ENCODE peak calls at places on chromosome X, in eight cellular contexts. One of them, this sample, is unnamed.

GRCh38 chrX:13703135-13703534 is 14.2 kb downstream of the RAB9A start:
- DNase-seq in HCT116: no peak
- DNase-seq in GM12878: no peak
- DNase-seq in K562: no peak
- DNase-seq in SK-N-SH: no peak
- DNase-seq in A549: no peak
- DNase-seq in IMR-90: no peak
- DNase-seq in HepG2: no peak
- DNase-seq in this sample: no peak

GRCh38 chrX:131734621-131735020 is 190.7 kb downstream of the OR13H1 start:
- DNase-seq in SK-N-SH: no peak
- DNase-seq in K562: no peak
- DNase-seq in A549: no peak
- DNase-seq in GM12878: peak; percentile 93
- DNase-seq in IMR-90: peak; percentile 81
- DNase-seq in HCT116: no peak
- DNase-seq in HepG2: no peak
- DNase-seq in this sample: no peak

GRCh38 chrX:140712413-140713173 is 3.0 kb downstream of the LINC00632 start:
- DNase-seq in SK-N-SH: peak; percentile 60
- DNase-seq in HCT116: no peak
- DNase-seq in K562: no peak
- DNase-seq in A549: peak; percentile 22
- DNase-seq in IMR-90: peak; percentile 55
- DNase-seq in HepG2: no peak
- DNase-seq in GM12878: no peak
- DNase-seq in this sample: peak; percentile 17

GRCh38 chrX:143476751-143477150 is 40.5 kb downstream of the SPANXN3 start:
- DNase-seq in HepG2: no peak
- DNase-seq in HCT116: no peak
- DNase-seq in K562: no peak
- DNase-seq in GM12878: no peak
- DNase-seq in SK-N-SH: no peak
- DNase-seq in A549: no peak
- DNase-seq in IMR-90: no peak
- DNase-seq in this sample: no peak

GRCh38 chrX:19867411-19867732 is 20.0 kb downstream of the SH3KBP1 start:
- DNase-seq in GM12878: no peak
- DNase-seq in K562: no peak
- DNase-seq in SK-N-SH: no peak
- DNase-seq in IMR-90: peak; percentile 79
- DNase-seq in HepG2: no peak
- DNase-seq in HCT116: no peak
- DNase-seq in A549: no peak
- DNase-seq in this sample: no peak

GRCh38 chrX:148380107-148380506 is 120.3 kb upstream of the AFF2 start:
- DNase-seq in HepG2: no peak
- DNase-seq in SK-N-SH: no peak
- DNase-seq in HCT116: no peak
- DNase-seq in IMR-90: no peak
- DNase-seq in A549: no peak
- DNase-seq in GM12878: no peak
- DNase-seq in K562: no peak
- DNase-seq in this sample: no peak

GRCh38 chrX:150239946-150240642 is 123.0 kb upstream of the MAMLD1 start:
- DNase-seq in GM12878: no peak
- DNase-seq in K562: no peak
- DNase-seq in SK-N-SH: no peak
- DNase-seq in A549: no peak
- DNase-seq in HepG2: no peak
- DNase-seq in IMR-90: no peak
- DNase-seq in HCT116: no peak
- DNase-seq in this sample: no peak

GRCh38 chrX:130174051-130174704 is 2.4 kb downstream of the RAB33A start:
- DNase-seq in K562: no peak
- DNase-seq in SK-N-SH: peak; percentile 33
- DNase-seq in HepG2: no peak
- DNase-seq in IMR-90: peak; percentile 81
- DNase-seq in A549: no peak
- DNase-seq in HCT116: no peak
- DNase-seq in GM12878: no peak
- DNase-seq in this sample: no peak

GRCh38 chrX:25650216-25650615 is 487.9 kb upstream of the MAGEB18 start:
- DNase-seq in GM12878: no peak
- DNase-seq in A549: no peak
- DNase-seq in IMR-90: no peak
- DNase-seq in HCT116: no peak
- DNase-seq in HepG2: no peak
- DNase-seq in K562: no peak
- DNase-seq in SK-N-SH: no peak
- DNase-seq in this sample: no peak

GRCh38 chrX:111447298-111447697 is 35.3 kb upstream of the DCX start:
- DNase-seq in GM12878: no peak
- DNase-seq in K562: peak; percentile 11
- DNase-seq in SK-N-SH: peak; percentile 20
- DNase-seq in IMR-90: no peak
- DNase-seq in HepG2: peak; percentile 2
- DNase-seq in A549: peak; percentile 16
- DNase-seq in HCT116: peak; percentile 4
- DNase-seq in this sample: peak; percentile 53

DNA sequence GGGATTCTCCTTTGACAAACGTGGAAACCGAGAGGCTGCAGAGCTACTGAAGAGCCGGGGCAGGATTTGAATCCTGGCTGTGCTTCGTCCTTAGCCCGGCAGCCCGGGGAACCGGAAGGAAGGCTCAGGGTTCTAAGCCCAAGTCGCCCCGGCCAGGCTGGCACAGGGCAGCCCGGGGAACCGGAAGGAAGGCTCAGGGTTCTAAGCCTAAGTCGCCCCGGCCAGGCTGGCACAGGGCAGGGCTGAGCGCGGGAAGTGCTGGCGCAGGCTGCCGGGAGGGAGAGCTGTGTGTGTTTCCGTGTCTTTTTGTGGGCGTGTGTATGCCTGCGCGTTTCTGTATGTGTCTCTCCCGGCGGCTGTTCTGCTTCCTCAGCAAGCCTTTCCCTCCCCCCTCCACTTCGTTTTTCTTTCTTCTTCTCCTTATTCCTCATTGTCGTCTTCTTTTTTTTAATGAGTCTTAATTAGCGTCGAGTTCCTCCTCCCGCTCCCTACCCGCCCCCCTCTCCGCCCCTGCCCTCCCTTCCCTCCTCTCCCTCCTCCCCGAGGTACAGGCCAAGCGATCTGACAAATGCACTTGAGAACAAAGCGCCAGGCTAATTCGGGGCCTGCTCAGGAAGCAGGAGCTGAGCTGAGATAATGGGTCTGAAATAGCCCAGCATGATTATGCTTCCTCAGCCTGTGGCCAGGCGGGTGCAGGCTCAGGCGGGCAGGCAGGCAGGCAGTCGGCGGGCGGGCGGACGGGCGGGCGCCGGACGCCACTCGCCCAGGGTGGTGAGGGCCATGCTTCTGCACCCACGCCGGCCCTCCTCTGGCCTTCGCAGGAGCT is 65.9 kb downstream of the EFNB1 start:
- DNase-seq in K562: peak; percentile 12
- DNase-seq in HCT116: no peak
- DNase-seq in GM12878: no peak
- DNase-seq in SK-N-SH: peak; percentile 73
- DNase-seq in HepG2: no peak
- DNase-seq in IMR-90: peak; percentile 18
- DNase-seq in A549: no peak
- DNase-seq in this sample: no peak
- TF ChIP-seq RAD21 in K562: no peak
- TF ChIP-seq RAD21 in HCT116: no peak
- TF ChIP-seq RAD21 in GM12878: no peak
- TF ChIP-seq RAD21 in SK-N-SH: no peak
- TF ChIP-seq RAD21 in HepG2: no peak
- TF ChIP-seq RAD21 in IMR-90: no peak
- TF ChIP-seq RAD21 in A549: no peak
- TF ChIP-seq RAD21 in this sample: no peak

GRCh38 chrX:134716620-134717012 is 58.3 kb upstream of the PLAC1 start:
- DNase-seq in IMR-90: no peak
- DNase-seq in HCT116: no peak
- DNase-seq in A549: no peak
- DNase-seq in K562: no peak
- DNase-seq in GM12878: no peak
- DNase-seq in SK-N-SH: no peak
- DNase-seq in HepG2: no peak
- DNase-seq in this sample: no peak

GRCh38 chrX:134715930-134716619 is 57.8 kb upstream of the PLAC1 start:
- DNase-seq in K562: no peak
- DNase-seq in IMR-90: no peak
- DNase-seq in A549: no peak
- DNase-seq in GM12878: no peak
- DNase-seq in HepG2: no peak
- DNase-seq in SK-N-SH: no peak
- DNase-seq in HCT116: no peak
- DNase-seq in this sample: peak; percentile 44

GRCh38 chrX:134721766-134722532 is 63.7 kb upstream of the PLAC1 start:
- DNase-seq in HepG2: no peak
- DNase-seq in SK-N-SH: no peak
- DNase-seq in IMR-90: no peak
- DNase-seq in K562: no peak
- DNase-seq in HCT116: no peak
- DNase-seq in A549: no peak
- DNase-seq in GM12878: no peak
- DNase-seq in this sample: no peak

GRCh38 chrX:134717698-134718328 is 59.5 kb upstream of the PLAC1 start:
- DNase-seq in A549: peak; percentile 56
- DNase-seq in HepG2: no peak
- DNase-seq in K562: no peak
- DNase-seq in IMR-90: peak; percentile 68
- DNase-seq in SK-N-SH: no peak
- DNase-seq in HCT116: no peak
- DNase-seq in GM12878: no peak
- DNase-seq in this sample: no peak

GRCh38 chrX:134718329-134719317 is 60.4 kb upstream of the PLAC1 start:
- DNase-seq in K562: no peak
- DNase-seq in IMR-90: peak; percentile 95
- DNase-seq in A549: peak; percentile 95
- DNase-seq in HepG2: no peak
- DNase-seq in GM12878: peak; percentile 25
- DNase-seq in HCT116: peak; percentile 54
- DNase-seq in SK-N-SH: no peak
- DNase-seq in this sample: no peak
- TF ChIP-seq RAD21 in K562: peak; percentile 23
- TF ChIP-seq RAD21 in IMR-90: peak; percentile 18
- TF ChIP-seq RAD21 in A549: peak; percentile 45
- TF ChIP-seq RAD21 in HepG2: no peak
- TF ChIP-seq RAD21 in GM12878: no peak
- TF ChIP-seq RAD21 in HCT116: no peak
- TF ChIP-seq RAD21 in SK-N-SH: no peak
- TF ChIP-seq RAD21 in this sample: no peak

GRCh38 chrX:107979534-107979933 is 2.6 kb downstream of the TEX13B start:
- DNase-seq in GM12878: no peak
- DNase-seq in SK-N-SH: no peak
- DNase-seq in K562: no peak
- DNase-seq in A549: no peak
- DNase-seq in HCT116: no peak
- DNase-seq in IMR-90: no peak
- DNase-seq in HepG2: no peak
- DNase-seq in this sample: no peak

GRCh38 chrX:107982356-107982755 is at the start of gene TEX13B:
- DNase-seq in IMR-90: no peak
- DNase-seq in HepG2: no peak
- DNase-seq in A549: no peak
- DNase-seq in SK-N-SH: no peak
- DNase-seq in K562: no peak
- DNase-seq in HCT116: no peak
- DNase-seq in GM12878: no peak
- DNase-seq in this sample: no peak

GRCh38 chrX:107978080-107978479 is 4.1 kb downstream of the TEX13B start:
- DNase-seq in HepG2: no peak
- DNase-seq in HCT116: no peak
- DNase-seq in K562: no peak
- DNase-seq in IMR-90: no peak
- DNase-seq in SK-N-SH: no peak
- DNase-seq in GM12878: no peak
- DNase-seq in A549: no peak
- DNase-seq in this sample: no peak

DNA sequence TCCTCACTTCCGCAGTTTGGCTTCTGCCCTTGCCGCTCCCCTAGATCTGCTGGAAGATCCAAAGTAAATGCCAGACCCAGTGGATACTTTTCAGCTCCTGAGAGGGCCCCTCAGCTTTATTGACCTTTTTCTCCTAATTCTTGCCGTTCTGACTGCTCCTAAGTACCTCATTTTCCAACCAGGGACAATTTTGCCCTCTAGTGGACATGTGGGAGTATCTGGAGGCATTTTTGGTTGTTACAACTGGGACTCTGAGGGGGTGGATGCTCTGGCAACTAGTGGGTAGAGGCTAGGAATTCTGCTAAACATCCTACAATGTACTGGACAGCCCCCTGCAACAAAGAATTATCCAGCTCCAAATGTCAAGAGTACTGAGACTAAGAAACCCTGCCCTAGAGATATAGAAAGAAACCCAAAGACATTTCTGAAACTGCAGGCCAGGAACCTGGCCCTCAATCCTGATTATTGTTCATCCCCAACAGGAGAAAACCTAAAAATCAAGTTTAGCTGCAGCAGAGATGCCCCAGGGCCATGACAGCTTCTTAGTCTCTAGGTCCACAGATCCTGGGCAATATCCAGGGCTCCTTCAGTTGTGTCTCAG is 3.4 kb downstream of the TEX13B start:
- DNase-seq in SK-N-SH: peak; percentile 11
- DNase-seq in K562: peak; percentile 11
- DNase-seq in A549: peak; percentile 48
- DNase-seq in HCT116: peak; percentile 12
- DNase-seq in GM12878: no peak
- DNase-seq in HepG2: peak; percentile 11
- DNase-seq in IMR-90: peak; percentile 19
- DNase-seq in this sample: no peak
- TF ChIP-seq RAD21 in SK-N-SH: peak; percentile 36
- TF ChIP-seq RAD21 in K562: peak; percentile 35
- TF ChIP-seq RAD21 in A549: peak; percentile 59
- TF ChIP-seq RAD21 in HCT116: peak; percentile 64
- TF ChIP-seq RAD21 in GM12878: peak; percentile 44
- TF ChIP-seq RAD21 in HepG2: no peak
- TF ChIP-seq RAD21 in IMR-90: peak; percentile 23
- TF ChIP-seq RAD21 in this sample: peak; percentile 71

DNA sequence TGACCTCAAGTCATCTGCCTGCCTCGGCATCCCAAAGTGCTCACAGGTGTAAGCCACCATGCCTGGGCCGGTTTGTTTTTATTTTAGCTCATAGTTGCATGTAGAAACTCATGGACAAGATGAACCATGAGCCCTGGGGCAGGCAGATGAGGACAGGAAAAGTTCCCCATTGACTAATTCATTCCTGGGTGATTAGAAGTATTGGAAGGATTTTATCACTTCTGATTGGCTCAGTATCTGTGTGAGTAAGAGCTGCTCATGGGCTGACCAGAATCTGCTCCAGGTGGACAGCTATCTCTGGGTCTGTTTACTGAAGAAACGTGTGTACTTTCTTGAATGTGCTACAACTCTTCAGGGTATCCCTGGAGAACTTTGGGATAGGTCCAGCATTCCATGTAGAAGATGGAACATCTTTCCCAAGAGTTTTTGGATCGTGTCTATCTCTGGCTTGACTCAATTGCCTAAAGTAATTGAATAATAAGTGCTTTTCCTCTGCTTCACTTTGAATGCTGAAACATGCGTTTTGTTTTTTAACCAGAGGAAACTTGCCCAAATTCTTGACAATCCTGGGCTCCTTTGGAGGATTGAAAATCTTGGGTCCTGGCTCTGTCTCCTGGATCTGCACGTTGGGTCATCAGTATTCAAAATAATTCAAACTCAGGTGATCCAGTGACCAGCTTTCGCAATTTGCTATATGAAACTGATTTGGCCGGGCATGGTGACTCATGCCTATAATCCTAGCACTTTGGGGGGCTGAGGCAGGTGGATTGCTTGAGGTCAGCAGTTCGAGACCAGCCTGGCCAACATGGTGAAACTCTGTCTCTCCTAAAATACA is 88.6 kb upstream of the DHRSX start:
- DNase-seq in A549: no peak
- DNase-seq in HepG2: no peak
- DNase-seq in SK-N-SH: no peak
- DNase-seq in GM12878: no peak
- DNase-seq in HCT116: no peak
- DNase-seq in K562: no peak
- DNase-seq in IMR-90: peak; percentile 35
- DNase-seq in this sample: no peak
- TF ChIP-seq RAD21 in A549: no peak
- TF ChIP-seq RAD21 in HepG2: no peak
- TF ChIP-seq RAD21 in SK-N-SH: no peak
- TF ChIP-seq RAD21 in GM12878: no peak
- TF ChIP-seq RAD21 in HCT116: no peak
- TF ChIP-seq RAD21 in K562: no peak
- TF ChIP-seq RAD21 in IMR-90: no peak
- TF ChIP-seq RAD21 in this sample: no peak